ENCODE peak calls at places on chromosomes 11 and 22, in four cellular contexts. V is ovary, I is tibial nerve, U is K562. F is an unnamed sample.

GRCh38 chr22:48091656-48092223 is 1329.3 kb downstream of the TBC1D22A start:
- DNase-seq in U (no peak), V (no peak), I (no peak), F (peak)

GRCh38 chr11:95289378-95289777 is 58.4 kb upstream of the SESN3 start:
- DNase-seq in U (no peak), V (no peak), I (no peak), F (no peak)

GRCh38 chr11:122633219-122633829 is 22.2 kb upstream of the UBASH3B start:
- DNase-seq in V (no peak), U (no peak), I (no peak), F (no peak)

GRCh38 chr11:107017433-107018227 is 646 bp downstream of the GUCY1A2 start:
- DNase-seq in V (peak), I (peak), U (peak), F (peak)

GRCh38 chr11:75388386-75389275 is 10.7 kb upstream of the RPS3 start:
- DNase-seq in I (peak), U (peak), V (peak), F (no peak)

GRCh38 chr22:31363885-31364284 is 17.7 kb upstream of the PATZ1 start:
- DNase-seq in V (no peak), I (no peak), U (peak), F (no peak)

GRCh38 chr11:116136987-116137674 is 632.9 kb upstream of the CADM1 start:
- DNase-seq in I (no peak), U (no peak), V (no peak), F (no peak)

GRCh38 chr22:27801616-27802388 is at the start of gene MN1:
- DNase-seq in I (peak), V (peak), U (no peak), F (no peak)

GRCh38 chr11:34330653-34331052 is 27.2 kb downstream of the ABTB2 start:
- DNase-seq in I (no peak), U (no peak), V (no peak), F (no peak)

GRCh38 chr11:36426226-36426848 is 83.7 kb downstream of the TRAF6 start:
- DNase-seq in V (no peak), U (no peak), I (no peak), F (no peak)

GRCh38 chr22:35111244-35111643 is 45.3 kb downstream of the ISX start:
- DNase-seq in V (no peak), U (no peak), I (no peak), F (no peak)

GRCh38 chr11:37465221-37465620 is 867.2 kb upstream of the RAG2 start:
- DNase-seq in V (no peak), I (no peak), U (no peak), F (no peak)

GRCh38 chr22:44423556-44423955 is 74.5 kb downstream of the RTL6 start:
- DNase-seq in I (no peak), V (peak), U (no peak), F (no peak)

GRCh38 chr11:1309498-1310314 is at the start of gene TOLLIP:
- DNase-seq in I (peak), U (peak), V (peak), F (peak)

GRCh38 chr11:59158206-59159068 is 13.5 kb upstream of the DTX4 start:
- DNase-seq in I (peak), V (no peak), U (peak), F (peak)

GRCh38 chr11:14645247-14645912 is 1.8 kb downstream of the PDE3B start:
- DNase-seq in V (no peak), U (peak), I (no peak), F (no peak)

GRCh38 chr22:49046546-49047305 is 780.9 kb downstream of the BRD1 start:
- DNase-seq in I (no peak), U (peak), V (no peak), F (peak)

GRCh38 chr11:8671651-8672062 is 10.8 kb downstream of the TRIM66 start:
- DNase-seq in V (peak), I (peak), U (no peak), F (peak)

GRCh38 chr11:117832511-117832910 is 8.0 kb upstream of the FXYD2 start:
- DNase-seq in I (no peak), U (no peak), V (no peak), F (no peak)

GRCh38 chr22:41561335-41561734 is 525 bp downstream of the CSDC2 start:
- DNase-seq in I (no peak), V (peak), U (no peak), F (no peak)

GRCh38 chr11:66713746-66714480 is 15.1 kb downstream of the SPTBN2 start:
- DNase-seq in V (no peak), U (no peak), I (no peak), F (no peak)

GRCh38 chr11:36373040-36374010 is 77.2 kb downstream of the PRR5L start:
- DNase-seq in I (no peak), V (no peak), U (no peak), F (no peak)

GRCh38 chr11:120579601-120580000 is 68.1 kb downstream of the GRIK4 start:
- DNase-seq in U (no peak), V (no peak), I (no peak), F (peak)

GRCh38 chr11:114651145-114651718 is 27.1 kb upstream of the NXPE2 start:
- DNase-seq in U (no peak), V (no peak), I (no peak), F (no peak)

GRCh38 chr11:2269601-2270321 is 627 bp downstream of the ASCL2 start:
- DNase-seq in V (peak), I (peak), U (peak), F (no peak)

GRCh38 chr22:48477031-48477721 is 1350.5 kb downstream of the BRD1 start:
- DNase-seq in V (peak), I (peak), U (no peak), F (peak)

GRCh38 chr11:34327804-34328631 is 29.8 kb downstream of the ABTB2 start:
- DNase-seq in I (peak), U (no peak), V (peak), F (no peak)

GRCh38 chr11:126132319-126132718 is 69.7 kb upstream of the CDON start:
- DNase-seq in V (peak), I (peak), U (no peak), F (no peak)

GRCh38 chr22:30221121-30221992 is 25.2 kb downstream of the LIF start:
- DNase-seq in U (no peak), V (no peak), I (no peak), F (no peak)

GRCh38 chr11:44592125-44592643 is 26.7 kb downstream of the CD82 start:
- DNase-seq in V (no peak), I (peak), U (no peak), F (no peak)
- TF ChIP-seq EP300 in V (peak), I (peak), U (no peak), F (no peak)

GRCh38 chr11:45885274-45885920 is at the start of gene MAPK8IP1:
- DNase-seq in I (peak), U (peak), V (peak), F (no peak)

GRCh38 chr11:45887587-45887986 is 2.1 kb downstream of the MAPK8IP1 start:
- DNase-seq in U (no peak), I (no peak), V (no peak), F (no peak)

GRCh38 chr11:45884596-45885185 is 760 bp upstream of the MAPK8IP1 start:
- DNase-seq in V (no peak), I (no peak), U (no peak), F (no peak)

GRCh38 chr11:45886816-45887520 is 1.5 kb downstream of the MAPK8IP1 start:
- DNase-seq in U (no peak), V (no peak), I (no peak), F (no peak)

GRCh38 chr11:45885921-45886721 is 670 bp downstream of the MAPK8IP1 start:
- DNase-seq in V (peak), U (no peak), I (no peak), F (no peak)
- H3K4me3 ChIP-seq in V (peak), U (peak), I (peak), F (peak)

GRCh38 chr11:82845336-82846036 is 54.7 kb downstream of the PRCP start:
- DNase-seq in V (no peak), I (no peak), U (no peak), F (no peak)
- H3K27ac ChIP-seq in V (no peak), I (peak), U (no peak), F (no peak)

GRCh38 chr11:10022764-10023163 is 271.3 kb downstream of the SBF2 start:
- DNase-seq in U (no peak), I (no peak), V (no peak), F (no peak)

GRCh38 chr11:10021563-10021962 is 272.5 kb downstream of the SBF2 start:
- DNase-seq in U (peak), V (no peak), I (no peak), F (no peak)

GRCh38 chr11:10017050-10017449 is 277.0 kb downstream of the SBF2 start:
- DNase-seq in U (no peak), V (no peak), I (no peak), F (no peak)

GRCh38 chr11:10023202-10023601 is 270.8 kb downstream of the SBF2 start:
- DNase-seq in V (no peak), I (no peak), U (no peak), F (no peak)

DNA sequence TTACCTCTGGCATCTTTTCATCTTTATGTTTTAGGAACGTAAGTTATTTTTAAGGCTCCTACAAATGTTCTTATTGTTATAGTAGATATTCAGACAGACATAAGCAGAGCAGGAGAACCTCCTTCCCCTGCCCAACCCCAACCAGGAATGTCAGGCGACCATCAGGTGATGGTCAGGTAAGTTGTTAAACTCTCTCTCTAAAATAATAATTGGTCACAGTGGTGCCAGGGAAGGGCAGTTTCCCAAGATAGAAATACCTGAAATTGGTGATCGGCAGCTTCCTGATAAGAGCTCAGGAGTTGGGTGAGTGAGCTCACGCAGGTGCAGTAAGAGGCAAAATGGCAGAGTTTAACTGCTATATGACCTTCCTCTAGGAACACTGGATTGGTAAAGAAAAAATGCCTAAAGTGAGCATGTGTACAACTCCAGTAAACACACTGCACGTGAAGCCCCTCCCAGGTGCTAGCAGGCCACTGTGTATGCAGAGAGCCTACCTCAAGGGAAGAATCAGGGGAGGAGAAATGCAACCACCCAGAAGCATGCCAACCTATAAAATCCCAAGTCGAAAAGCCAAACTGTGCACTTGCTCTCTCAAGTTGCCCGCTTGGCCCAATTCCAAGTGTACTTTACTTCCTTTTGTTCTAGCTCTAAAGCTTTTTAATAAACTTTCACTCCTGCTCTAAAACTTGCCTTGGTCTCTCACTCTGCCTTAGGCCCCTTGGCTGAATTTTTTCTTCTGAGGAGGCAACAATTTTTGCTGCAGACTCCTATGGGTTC is 273.9 kb downstream of the SBF2 start:
- DNase-seq in U (no peak), V (no peak), I (peak), F (no peak)
- TF ChIP-seq EP300 in U (no peak), V (no peak), I (no peak), F (no peak)

GRCh38 chr22:23219787-23220484 is 39.6 kb downstream of the BCR start:
- DNase-seq in U (no peak), V (peak), I (no peak), F (no peak)
- H3K4me3 ChIP-seq in U (no peak), V (no peak), I (no peak), F (no peak)

GRCh38 chr11:100927579-100927978 is 202.0 kb downstream of the PGR start:
- DNase-seq in U (no peak), V (no peak), I (no peak), F (no peak)

GRCh38 chr11:100932474-100933100 is 197.0 kb downstream of the PGR start:
- DNase-seq in I (no peak), U (peak), V (no peak), F (no peak)

GRCh38 chr11:100930185-100930778 is 199.3 kb downstream of the PGR start:
- DNase-seq in V (no peak), U (peak), I (no peak), F (no peak)

GRCh38 chr11:100928426-100928825 is 201.2 kb downstream of the PGR start:
- DNase-seq in U (no peak), V (no peak), I (no peak), F (no peak)

DNA sequence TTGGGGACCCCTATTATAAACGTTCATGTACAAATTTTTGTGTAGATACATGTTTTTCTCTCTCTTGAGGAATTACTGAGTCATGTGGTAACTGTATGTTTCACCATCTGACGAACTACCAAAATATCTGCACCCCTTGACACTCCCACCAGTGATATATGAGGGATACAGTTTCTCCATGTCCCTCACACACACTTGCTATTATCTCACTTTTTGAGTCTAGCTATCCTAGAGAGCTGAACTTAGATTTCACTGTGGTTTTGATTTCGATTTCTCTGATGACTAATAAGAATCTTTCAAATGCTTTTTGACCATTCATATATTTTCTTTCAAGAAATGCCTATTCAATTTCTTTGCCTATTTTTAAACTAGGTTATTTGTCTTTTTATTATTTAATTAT is 200.2 kb downstream of the PGR start:
- DNase-seq in I (no peak), U (no peak), V (no peak), F (no peak)
- H3K27ac ChIP-seq in I (peak), U (no peak), V (no peak), F (no peak)

GRCh38 chr11:77602385-77603105 is 12.8 kb downstream of the AQP11 start:
- DNase-seq in I (no peak), U (no peak), V (no peak), F (no peak)
- TF ChIP-seq EP300 in I (peak), U (no peak), V (no peak), F (no peak)

GRCh38 chr11:73217131-73217809 is 811 bp upstream of the P2RY2 start:
- DNase-seq in V (peak), U (no peak), I (no peak), F (no peak)

GRCh38 chr11:73217810-73218105 is 323 bp upstream of the P2RY2 start:
- DNase-seq in I (no peak), V (no peak), U (no peak), F (no peak)

GRCh38 chr11:73218106-73218829 is at the start of gene P2RY2:
- DNase-seq in U (no peak), I (peak), V (peak), F (peak)

GRCh38 chr11:73219396-73220285 is 1.6 kb downstream of the P2RY2 start:
- DNase-seq in V (peak), I (no peak), U (no peak), F (no peak)

DNA sequence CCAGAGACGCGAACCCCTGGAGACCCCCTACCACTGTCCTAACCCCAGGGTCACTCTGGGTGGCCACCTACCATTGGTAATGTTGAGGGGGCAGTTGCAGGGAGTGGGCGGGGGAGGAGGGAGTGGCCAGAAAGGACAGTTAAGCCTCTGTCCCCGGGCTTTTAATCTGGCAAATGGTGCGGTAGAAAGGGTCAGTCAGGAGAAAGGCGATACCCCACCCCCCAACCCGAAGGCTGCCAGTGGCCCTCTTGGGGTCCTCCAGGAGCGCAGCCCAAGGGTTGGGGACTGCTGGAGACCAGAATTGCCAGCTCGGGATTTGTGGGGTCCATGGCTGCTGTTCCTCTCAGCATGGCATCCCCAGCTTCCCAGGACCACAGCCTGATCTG is 742 bp downstream of the P2RY2 start:
- DNase-seq in V (no peak), U (no peak), I (no peak), F (no peak)
- H3K4me3 ChIP-seq in V (peak), U (no peak), I (peak), F (peak)

F was measured in suprapubic skin.